ENCODE peak calls at places on chromosomes 5 and 9, in seven cellular contexts. J is HFFc6, C is glutamatergic neuron, W is natural killer cell, V is RWPE2, N is upper lobe of right lung, B is cardiac muscle cell. K is an unnamed sample.

GRCh38 chr5:141330299-141331080 is at the start of gene PCDHGA1:
- DNase-seq in J (peak; percentile 52), C (no peak), W (no peak), V (no peak), N (no peak), B (no peak), K (peak; percentile 67)

GRCh38 chr5:151733727-151734408 is 24.6 kb downstream of the ATOX1 start:
- DNase-seq in J (peak; percentile 82), C (no peak), W (no peak), V (no peak), N (no peak), B (no peak), K (no peak)

GRCh38 chr9:95305770-95306492 is 11.6 kb downstream of the FANCC start:
- DNase-seq in J (no peak), C (no peak), W (no peak), V (no peak), N (no peak), B (no peak), K (peak; percentile 23)

GRCh38 chr9:94656190-94656589 is 16.9 kb upstream of the FBP1 start:
- DNase-seq in J (no peak), C (no peak), W (peak; percentile 19), V (no peak), N (no peak), B (peak; percentile 42), K (peak; percentile 46)

GRCh38 chr9:13322828-13323550 is 43.5 kb upstream of the MPDZ start:
- DNase-seq in J (no peak), C (no peak), W (no peak), V (no peak), N (no peak), B (no peak), K (no peak)

GRCh38 chr9:81563020-81563407 is 126.3 kb downstream of the TLE1 start:
- DNase-seq in J (no peak), C (no peak), W (no peak), V (no peak), N (no peak), B (no peak), K (no peak)

GRCh38 chr9:5586391-5586802 is 42.5 kb upstream of the RIC1 start:
- DNase-seq in J (peak; percentile 86), C (no peak), W (no peak), V (no peak), N (no peak), B (no peak), K (peak; percentile 65)

GRCh38 chr9:15482146-15482545 is 28.6 kb downstream of the PSIP1 start:
- DNase-seq in J (no peak), C (no peak), W (no peak), V (no peak), N (no peak), B (no peak), K (no peak)

GRCh38 chr9:90114641-90115040 is 509.8 kb downstream of the GADD45G start:
- DNase-seq in J (no peak), C (no peak), W (no peak), V (no peak), N (no peak), B (no peak), K (peak; percentile 7)

GRCh38 chr9:29220852-29221251 is 1647.6 kb upstream of the C9orf72 start:
- DNase-seq in J (no peak), C (no peak), W (no peak), V (no peak), N (no peak), B (no peak), K (no peak)

GRCh38 chr5:146995878-146996277 is 117.3 kb upstream of the PPP2R2B start:
- DNase-seq in J (no peak), C (no peak), W (no peak), V (no peak), N (no peak), B (peak; percentile 26), K (no peak)

GRCh38 chr5:39108987-39109386 is 34.8 kb upstream of the RICTOR start:
- DNase-seq in J (no peak), C (no peak), W (no peak), V (no peak), N (no peak), B (no peak), K (no peak)

GRCh38 chr5:68875351-68875750 is 218.5 kb upstream of the SLC30A5 start:
- DNase-seq in J (no peak), C (no peak), W (no peak), V (no peak), N (no peak), B (no peak), K (no peak)

GRCh38 chr5:43041669-43042175 is 1.6 kb upstream of the ANXA2R start:
- DNase-seq in J (peak; percentile 81), C (peak; percentile 70), W (peak; percentile 71), V (no peak), N (no peak), B (peak; percentile 72), K (peak; percentile 96)

GRCh38 chr9:101999441-101999840 is 261.0 kb upstream of the GRIN3A start:
- DNase-seq in J (no peak), C (no peak), W (no peak), V (no peak), N (no peak), B (no peak), K (no peak)

GRCh38 chr5:140821375-140822280 is at the start of gene PCDHA5:
- DNase-seq in J (no peak), C (no peak), W (no peak), V (no peak), N (no peak), B (no peak), K (peak; percentile 7)

GRCh38 chr5:169435506-169436230 is 134.7 kb upstream of the SLIT3 start:
- DNase-seq in J (peak; percentile 18), C (no peak), W (no peak), V (no peak), N (no peak), B (no peak), K (no peak)

GRCh38 chr9:131277673-131278420 is 1.5 kb upstream of the FAM78A start:
- DNase-seq in J (peak; percentile 57), C (peak; percentile 88), W (no peak), V (no peak), N (peak; percentile 87), B (peak; percentile 89), K (peak; percentile 86)

GRCh38 chr9:105751761-105752160 is 57.4 kb downstream of the TMEM38B start:
- DNase-seq in J (no peak), C (no peak), W (no peak), V (no peak), N (no peak), B (no peak), K (no peak)

GRCh38 chr5:135391123-135391868 is 7.7 kb downstream of the MACROH2A1 start:
- DNase-seq in J (peak; percentile 88), C (no peak), W (no peak), V (no peak), N (no peak), B (peak; percentile 53), K (peak; percentile 96)

DNA sequence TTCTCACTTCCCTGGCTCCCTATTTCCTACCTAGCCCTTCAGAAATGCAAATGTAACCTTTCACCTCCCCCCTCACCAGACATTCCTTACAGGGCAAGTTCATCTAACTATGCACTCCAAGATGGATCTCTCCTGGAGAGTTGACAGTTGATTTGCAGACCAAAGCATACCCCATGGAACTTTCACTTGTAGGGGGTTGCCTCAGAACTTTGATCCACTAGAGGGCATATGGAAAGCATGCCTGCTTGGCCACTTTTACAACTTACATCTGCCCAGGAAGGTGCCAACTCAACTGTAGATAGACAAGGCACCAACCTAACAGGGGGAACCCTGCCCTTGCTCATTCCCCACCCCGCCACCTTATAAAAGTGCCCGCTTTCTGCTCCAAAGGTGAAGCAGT is 187.8 kb downstream of the NXNL2 start:
- DNase-seq in J (peak; percentile 21), C (no peak), W (no peak), V (no peak), N (no peak), B (peak; percentile 23), K (peak; percentile 55)
- TF ChIP-seq CTCF in J (peak; percentile 79), C (no peak), W (no peak), V (peak; percentile 69), N (peak; percentile 28), B (peak; percentile 46), K (peak; percentile 63)

DNA sequence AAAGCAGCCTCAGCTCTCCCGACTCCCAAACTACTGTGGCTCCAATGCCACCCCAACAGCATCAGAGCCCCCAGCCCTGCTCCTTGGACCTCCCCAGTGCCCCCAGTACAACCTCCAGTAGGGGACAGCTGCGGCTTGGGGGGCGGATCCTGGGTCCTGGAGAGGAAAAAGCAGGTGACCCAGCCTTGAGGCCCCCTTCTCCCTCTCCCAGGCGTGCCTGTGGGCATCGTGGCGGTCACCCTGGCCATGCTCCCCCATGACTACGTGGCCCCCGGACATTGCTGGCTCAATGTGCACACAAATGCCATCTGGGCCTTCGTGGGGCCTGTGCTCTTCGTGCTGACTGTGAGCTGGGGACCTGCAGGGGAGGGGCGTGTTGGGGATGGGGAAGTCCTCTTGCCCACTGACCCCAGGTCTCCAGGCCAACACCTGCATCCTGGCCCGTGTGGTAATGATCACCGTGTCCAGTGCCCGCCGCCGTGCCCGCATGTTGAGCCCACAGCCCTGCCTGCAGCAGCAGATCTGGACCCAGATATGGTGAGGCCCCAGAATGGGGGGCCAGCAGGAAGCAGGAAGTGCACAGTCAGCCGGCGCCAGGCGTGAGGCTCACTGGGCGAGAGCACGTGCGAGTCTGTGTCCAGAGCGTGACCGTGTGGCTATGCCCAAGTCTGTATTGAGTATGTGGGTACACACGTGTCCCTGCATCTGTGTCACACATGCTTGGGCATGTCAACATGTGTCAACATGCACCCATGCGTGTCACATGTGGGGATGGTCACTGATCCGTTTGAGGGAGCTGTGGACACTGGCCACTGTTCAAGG is 19.0 kb downstream of the ADGRD2 start:
- DNase-seq in J (no peak), C (no peak), W (no peak), V (no peak), N (no peak), B (no peak), K (no peak)
- TF ChIP-seq CTCF in J (no peak), C (no peak), W (no peak), V (no peak), N (no peak), B (no peak), K (no peak)

GRCh38 chr5:145859897-145860296 is 12.9 kb downstream of the GRXCR2 start:
- DNase-seq in J (no peak), C (no peak), W (no peak), V (no peak), N (no peak), B (no peak), K (no peak)
- TF ChIP-seq CTCF in J (peak; percentile 67), C (peak; percentile 47), W (no peak), V (peak; percentile 24), N (no peak), B (peak; percentile 11), K (peak; percentile 26)

GRCh38 chr5:5626412-5626811 is 203.9 kb downstream of the ICE1 start:
- DNase-seq in J (no peak), C (no peak), W (no peak), V (no peak), N (no peak), B (no peak), K (no peak)
- TF ChIP-seq CTCF in J (no peak), C (no peak), W (no peak), V (no peak), N (no peak), B (no peak), K (no peak)

K was measured in choroid plexus epithelial cell.